ENCODE peak calls at places on chromosomes 3 and 15, in five cellular contexts. Y is foreskin fibroblast, U is GM23338, V is lower leg skin, Z is WERI-Rb-1. F is an unnamed sample.

GRCh38 chr3:121834079-121834730 is 655 bp downstream of the IQCB1 start:
- DNase-seq in U (peak; percentile 36), V (no peak), Y (peak; percentile 50), Z (no peak), F (no peak)

GRCh38 chr15:62624541-62625399 is 417.8 kb upstream of the TPM1 start:
- DNase-seq in Z (no peak), V (no peak), U (no peak), Y (peak; percentile 91), F (peak; percentile 68)

GRCh38 chr3:120683671-120684301 is 1.7 kb upstream of the HGD start:
- DNase-seq in Z (no peak), U (no peak), V (no peak), Y (no peak), F (no peak)

GRCh38 chr3:45896956-45897355 is 10.6 kb downstream of the CCR9 start:
- DNase-seq in Y (peak; percentile 52), V (no peak), U (no peak), Z (no peak), F (no peak)

GRCh38 chr3:174784206-174784934 is 74.8 kb upstream of the NAALADL2 start:
- DNase-seq in U (no peak), Z (no peak), Y (peak; percentile 19), V (no peak), F (no peak)

GRCh38 chr3:122615303-122615702 is 37.9 kb downstream of the PARP15 start:
- DNase-seq in V (no peak), Z (no peak), U (peak; percentile 17), Y (no peak), F (no peak)

GRCh38 chr3:187520027-187520945 is 149.9 kb downstream of the SST start:
- DNase-seq in Y (no peak), Z (no peak), V (no peak), U (no peak), F (no peak)

GRCh38 chr15:75693501-75694240 is 19.0 kb downstream of the CSPG4 start:
- DNase-seq in Y (peak; percentile 83), V (no peak), Z (peak; percentile 96), U (no peak), F (no peak)

GRCh38 chr3:13579089-13579488 is 30.2 kb downstream of the FBLN2 start:
- DNase-seq in Z (no peak), Y (peak; percentile 80), V (no peak), U (no peak), F (peak; percentile 49)

GRCh38 chr3:5022966-5023776 is 43.9 kb downstream of the BHLHE40 start:
- DNase-seq in Z (no peak), Y (peak; percentile 92), V (no peak), U (peak; percentile 31), F (peak; percentile 82)

GRCh38 chr3:152120606-152121291 is 148.0 kb upstream of the MBNL1 start:
- DNase-seq in Z (no peak), V (no peak), U (no peak), Y (no peak), F (no peak)

GRCh38 chr3:139629033-139629432 is 48.7 kb downstream of the NMNAT3 start:
- DNase-seq in Z (peak; percentile 59), U (peak; percentile 66), Y (peak; percentile 2), V (no peak), F (no peak)

GRCh38 chr15:73165435-73165834 is 113.2 kb downstream of the NEO1 start:
- DNase-seq in Y (no peak), U (no peak), V (no peak), Z (no peak), F (no peak)

GRCh38 chr15:42315435-42316020 is 42.3 kb upstream of the TMEM87A start:
- DNase-seq in V (no peak), U (no peak), Z (peak; percentile 43), Y (no peak), F (no peak)

GRCh38 chr3:59320080-59320479 is 270.3 kb upstream of the CFAP20DC start:
- DNase-seq in V (no peak), U (no peak), Y (no peak), Z (no peak), F (no peak)

GRCh38 chr3:64345351-64345750 is 120.1 kb upstream of the PRICKLE2 start:
- DNase-seq in V (no peak), Y (peak; percentile 79), Z (no peak), U (no peak), F (peak; percentile 86)

GRCh38 chr3:46574881-46575576 is 8.9 kb upstream of the LRRC2 start:
- DNase-seq in V (peak; percentile 25), Y (no peak), U (peak; percentile 68), Z (no peak), F (no peak)

GRCh38 chr3:58041182-58041825 is 33.1 kb downstream of the FLNB start:
- DNase-seq in U (no peak), Y (no peak), V (no peak), Z (no peak), F (no peak)

GRCh38 chr3:69294014-69294771 is 91.7 kb downstream of the FRMD4B start:
- DNase-seq in Z (no peak), U (no peak), V (no peak), Y (peak; percentile 44), F (no peak)

GRCh38 chr15:75831806-75832102 is 11.5 kb upstream of the UBE2Q2 start:
- DNase-seq in U (no peak), V (no peak), Z (no peak), Y (no peak), F (no peak)

GRCh38 chr3:88824646-88825303 is 282.6 kb upstream of the EPHA3 start:
- DNase-seq in Z (no peak), Y (peak; percentile 20), V (no peak), U (no peak), F (no peak)

GRCh38 chr3:190739726-190740230 is 122.7 kb downstream of the GMNC start:
- DNase-seq in Z (no peak), V (no peak), Y (no peak), U (no peak), F (no peak)

GRCh38 chr3:15319575-15319974 is 12.8 kb downstream of the SH3BP5 start:
- DNase-seq in Z (no peak), V (no peak), Y (peak; percentile 81), U (no peak), F (no peak)

GRCh38 chr3:61964566-61964965 is 403.2 kb downstream of the PTPRG start:
- DNase-seq in Z (no peak), U (no peak), V (no peak), Y (peak; percentile 22), F (no peak)

GRCh38 chr3:56711344-56711743 is 28.3 kb upstream of the TASOR start:
- DNase-seq in V (no peak), Y (no peak), Z (no peak), U (no peak), F (no peak)

GRCh38 chr3:185943363-185944106 is 5.7 kb upstream of the TRA2B start:
- DNase-seq in Z (peak; percentile 81), V (peak; percentile 98), Y (peak; percentile 91), U (peak; percentile 93), F (peak; percentile 49)

GRCh38 chr15:98417346-98417745 is 231.0 kb upstream of the IGF1R start:
- DNase-seq in V (no peak), Y (no peak), U (no peak), Z (no peak), F (no peak)

GRCh38 chr15:90209591-90209990 is 8.5 kb downstream of the SEMA4B start:
- DNase-seq in U (no peak), Z (no peak), V (no peak), Y (no peak), F (no peak)

GRCh38 chr15:68372291-68372811 is 59.6 kb downstream of the ITGA11 start:
- DNase-seq in V (peak; percentile 67), U (peak; percentile 80), Y (peak; percentile 42), Z (peak; percentile 27), F (no peak)
- TF ChIP-seq CTCF in V (no peak), U (peak; percentile 58), Y (peak; percentile 30), Z (peak; percentile 63), F (peak; percentile 41)

DNA sequence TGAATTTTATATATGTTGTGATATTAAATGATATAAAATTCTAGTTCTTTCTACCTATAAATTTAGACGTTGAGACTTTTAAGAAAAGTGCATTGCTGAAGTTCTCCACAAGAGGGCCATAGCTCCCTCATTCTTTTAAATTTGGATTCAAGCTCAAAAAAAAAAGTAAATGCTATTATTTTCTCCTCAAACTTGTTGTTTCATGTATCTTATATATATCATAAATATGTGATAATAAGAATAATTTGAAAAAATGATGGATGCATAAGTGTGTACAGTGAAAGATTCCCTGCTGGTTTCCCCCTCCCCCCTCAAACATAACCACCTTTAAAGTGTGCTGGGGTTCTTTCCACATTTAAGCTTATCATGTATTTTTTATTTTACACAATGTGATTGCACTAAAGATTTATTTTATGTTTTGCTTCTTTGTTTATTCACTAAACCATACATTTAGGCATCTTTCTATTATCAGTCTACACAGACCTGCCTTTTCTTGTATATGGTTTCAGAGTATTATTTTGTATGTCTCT is 769.4 kb upstream of the GOLIM4 start:
- DNase-seq in U (peak; percentile 65), Z (no peak), Y (peak; percentile 70), V (no peak), F (peak; percentile 8)
- TF ChIP-seq CTCF in U (no peak), Z (peak; percentile 42), Y (peak; percentile 82), V (no peak), F (peak; percentile 82)

GRCh38 chr3:72924055-72924454 is 36.2 kb downstream of the GXYLT2 start:
- DNase-seq in Y (no peak), U (peak; percentile 43), V (peak; percentile 18), Z (no peak), F (no peak)
- TF ChIP-seq CTCF in Y (peak; percentile 2), U (peak; percentile 40), V (no peak), Z (no peak), F (no peak)

GRCh38 chr15:101773496-101774100 is 29.7 kb upstream of the OR4F6 start:
- DNase-seq in U (peak; percentile 71), Z (peak; percentile 68), V (peak; percentile 68), Y (no peak), F (no peak)
- TF ChIP-seq CTCF in U (peak; percentile 81), Z (peak; percentile 68), V (no peak), Y (peak; percentile 4), F (no peak)

DNA sequence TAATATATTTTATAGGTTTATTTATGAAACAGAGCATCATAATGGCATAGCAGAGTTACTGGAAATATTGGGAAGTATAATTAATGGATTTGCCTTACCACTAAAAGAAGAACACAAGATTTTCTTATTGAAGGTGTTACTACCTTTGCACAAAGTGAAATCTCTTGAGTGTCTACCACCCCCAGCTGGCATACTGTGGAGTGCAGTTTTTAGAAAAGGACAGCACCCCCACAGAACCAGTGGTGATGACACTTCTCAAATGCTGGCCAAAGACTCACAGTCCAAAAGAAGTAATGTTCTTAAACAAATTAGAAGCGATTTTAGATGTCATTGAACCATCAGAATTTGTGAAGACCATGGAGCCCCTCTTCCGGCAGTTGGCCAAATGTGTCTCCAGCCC is 58.1 kb downstream of the DNAH1 start:
- DNase-seq in U (no peak), Y (peak; percentile 16), Z (no peak), V (no peak), F (no peak)
- TF ChIP-seq CTCF in U (peak; percentile 29), Y (no peak), Z (peak; percentile 39), V (no peak), F (no peak)

GRCh38 chr3:47849186-47850061 is 46.5 kb downstream of the DHX30 start:
- DNase-seq in U (no peak), Z (no peak), Y (peak; percentile 22), V (no peak), F (no peak)

GRCh38 chr3:47851888-47852603 is 49.1 kb downstream of the DHX30 start:
- DNase-seq in Z (no peak), V (no peak), Y (no peak), U (no peak), F (no peak)

GRCh38 chr3:47850803-47851417 is 48.0 kb downstream of the DHX30 start:
- DNase-seq in U (no peak), Z (no peak), Y (peak; percentile 19), V (no peak), F (no peak)

GRCh38 chr3:47848599-47849117 is 45.7 kb downstream of the DHX30 start:
- DNase-seq in V (no peak), U (no peak), Y (no peak), Z (no peak), F (no peak)

GRCh38 chr3:47850062-47850802 is 47.3 kb downstream of the DHX30 start:
- DNase-seq in U (peak; percentile 54), Y (peak; percentile 72), Z (peak; percentile 36), V (no peak), F (no peak)
- TF ChIP-seq CTCF in U (peak; percentile 39), Y (peak; percentile 50), Z (peak; percentile 39), V (no peak), F (peak; percentile 57)